ENCODE peak calls at places on chromosomes 1 and 21, in eight cellular contexts. Z, U, F, O, R, T, Q and J are unnamed samples. For H3K4me1 and H3K9me3, the result is how much of the 10 kb centered on the place peaks cover.

GRCh38 chr1:181100015-181100905 is 11.8 kb downstream of the IER5 start:
- DNase-seq in Z (no peak), U (peak), F (no peak), O (no peak), R (no peak), T (peak), Q (no peak), J (peak)

GRCh38 chr1:18761948-18762905 is 97.2 kb downstream of the TAS1R2 start:
- DNase-seq in Z (no peak), U (no peak), F (no peak), O (no peak), R (no peak), T (no peak), Q (no peak), J (no peak)

GRCh38 chr1:201626629-201627275 is 87.8 kb downstream of the NAV1 start:
- DNase-seq in Z (no peak), U (no peak), F (no peak), O (no peak), R (no peak), T (no peak), Q (no peak), J (no peak)

GRCh38 chr1:84156210-84156621 is 12.1 kb downstream of the PRKACB start:
- DNase-seq in Z (no peak), U (peak), F (no peak), O (peak), R (no peak), T (peak), Q (no peak), J (no peak)

GRCh38 chr1:204128964-204129896 is 22.6 kb downstream of the ETNK2 start:
- DNase-seq in Z (peak), U (peak), F (no peak), O (peak), R (peak), T (peak), Q (peak), J (peak)

GRCh38 chr1:109312978-109313775 is 6.4 kb upstream of the MYBPHL start:
- DNase-seq in Z (no peak), U (no peak), F (no peak), O (no peak), R (no peak), T (no peak), Q (peak), J (peak)

GRCh38 chr1:236534164-236534651 is 10.4 kb downstream of the LGALS8 start:
- DNase-seq in Z (no peak), U (peak), F (no peak), O (peak), R (no peak), T (peak), Q (no peak), J (no peak)

GRCh38 chr21:41958886-41959563 is 5.2 kb upstream of the C2CD2 start:
- DNase-seq in Z (peak), U (no peak), F (peak), O (no peak), R (peak), T (no peak), Q (no peak), J (peak)

DNA sequence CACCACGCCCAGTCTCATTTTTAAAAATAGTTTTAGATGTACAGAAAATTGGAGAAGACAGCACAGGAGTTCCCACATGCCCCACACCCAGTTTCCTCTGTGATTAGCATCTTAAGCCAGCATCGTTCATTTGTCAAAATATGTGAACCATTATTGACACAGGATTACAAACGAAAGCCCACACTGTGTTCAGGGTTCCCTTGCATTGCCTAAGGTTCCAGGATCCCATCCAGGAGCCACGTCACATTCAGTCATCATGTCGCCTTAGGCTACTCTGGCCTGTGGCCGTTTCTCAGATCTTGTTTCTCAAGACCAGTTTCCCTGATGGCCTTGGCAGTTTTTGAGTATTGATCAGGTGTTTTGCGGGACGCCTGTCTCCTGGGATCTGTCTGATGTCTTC is 34.7 kb upstream of the TNFRSF1B start:
- DNase-seq in Z (peak), U (peak), F (no peak), O (peak), R (no peak), T (no peak), Q (no peak), J (no peak)
- H3K4me1 ChIP-seq in Z (under half), U (under half), F (under half), O (under half), R (under half), T (half or more), Q (under half), J (under half)

DNA sequence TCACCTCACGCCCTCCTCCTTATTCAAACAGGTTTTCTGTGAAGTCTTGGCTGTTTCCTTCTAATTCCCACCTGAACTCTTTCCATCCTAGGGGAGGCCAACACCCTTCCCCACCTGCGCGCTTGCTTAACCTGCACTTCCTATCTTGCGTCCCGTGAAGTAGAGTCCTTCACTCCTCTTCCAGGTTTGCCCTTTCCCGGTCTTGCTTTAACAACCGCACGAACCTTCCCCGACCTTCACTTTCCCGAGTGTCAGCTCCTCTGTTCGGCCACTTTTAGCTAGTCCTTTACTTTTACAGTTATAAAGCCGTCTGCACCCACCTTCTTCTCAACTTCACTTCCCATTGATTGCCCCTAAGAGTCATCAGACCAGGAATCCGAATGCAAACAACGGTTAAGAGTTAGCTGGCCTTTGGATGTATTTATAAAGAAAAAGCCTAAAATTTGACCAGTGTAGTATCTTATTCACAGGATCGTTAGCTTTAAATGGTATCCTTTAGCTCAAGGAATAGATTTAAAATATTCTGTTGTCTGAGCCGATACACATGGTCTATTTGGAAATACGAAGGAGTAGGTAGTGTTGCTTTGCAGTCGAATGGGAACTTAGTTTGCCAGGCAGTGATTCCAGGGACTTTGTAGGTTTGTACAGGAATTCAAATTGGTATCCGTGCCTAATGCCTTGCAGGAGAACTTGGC is 1.4 kb downstream of the PPP2R5A start:
- DNase-seq in Z (no peak), U (peak), F (no peak), O (peak), R (no peak), T (no peak), Q (no peak), J (no peak)
- H3K9me3 ChIP-seq in Z (under half), U (under half), F (under half), O (under half), R (under half), T (under half), Q (under half), J (under half)

DNA sequence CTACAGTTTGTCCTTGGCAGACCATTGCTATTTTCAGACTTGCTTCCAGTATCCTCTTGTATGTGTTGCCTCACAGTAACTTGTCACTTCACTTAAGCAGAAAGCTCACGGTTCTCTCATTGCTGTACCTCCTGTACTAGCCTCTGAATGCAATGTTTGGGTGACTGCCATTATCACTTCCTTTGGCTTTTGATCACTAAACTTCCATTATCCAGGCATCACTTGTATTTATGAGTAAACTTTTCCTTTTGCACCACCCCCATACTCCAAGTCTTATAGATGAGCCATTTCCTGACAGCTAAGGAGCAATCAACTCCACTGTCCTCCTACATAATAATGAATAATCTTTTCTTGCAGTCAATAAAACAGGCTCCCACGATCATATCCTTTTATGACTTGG is 255.3 kb downstream of the PDE4B start:
- DNase-seq in Z (no peak), U (no peak), F (no peak), O (peak), R (no peak), T (no peak), Q (no peak), J (no peak)
- H3K4me3 ChIP-seq in Z (no peak), U (no peak), F (no peak), O (no peak), R (no peak), T (no peak), Q (no peak), J (no peak)

DNA sequence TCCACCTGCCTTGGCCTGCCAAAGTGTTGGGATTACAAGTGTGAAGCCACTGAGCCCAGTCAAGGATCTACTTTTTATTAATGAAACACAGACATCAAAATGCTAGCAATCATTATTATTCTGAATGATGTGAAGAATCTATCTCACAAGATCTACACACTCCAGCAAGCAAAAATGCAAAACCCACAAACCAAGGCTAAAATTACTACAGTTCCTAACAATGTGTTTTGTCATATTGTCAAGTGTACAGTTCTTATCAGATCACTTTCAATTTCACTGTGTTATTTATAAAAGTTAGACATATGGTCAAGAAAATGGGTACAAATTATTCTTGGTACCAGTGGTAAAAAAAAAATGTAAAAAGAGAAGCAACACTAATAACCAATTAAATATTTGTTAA is 61.3 kb upstream of the SDC3 start:
- DNase-seq in Z (no peak), U (no peak), F (no peak), O (no peak), R (no peak), T (no peak), Q (no peak), J (no peak)
- H3K4me1 ChIP-seq in Z (under half), U (under half), F (under half), O (under half), R (under half), T (under half), Q (under half), J (under half)

GRCh38 chr1:152645146-152645545 is 18.0 kb upstream of the LCE2D start:
- DNase-seq in Z (no peak), U (no peak), F (no peak), O (no peak), R (no peak), T (no peak), Q (no peak), J (no peak)
- H3K9me3 ChIP-seq in Z (under half), U (under half), F (under half), O (under half), R (under half), T (under half), Q (under half), J (half or more)

GRCh38 chr1:32606972-32607371 is 43.4 kb downstream of the ZBTB8OS start:
- DNase-seq in Z (no peak), U (no peak), F (no peak), O (no peak), R (no peak), T (no peak), Q (no peak), J (no peak)

GRCh38 chr1:32606565-32606964 is 43.8 kb downstream of the ZBTB8OS start:
- DNase-seq in Z (no peak), U (no peak), F (no peak), O (no peak), R (no peak), T (no peak), Q (no peak), J (no peak)

GRCh38 chr1:32611859-32612188 is 38.5 kb downstream of the ZBTB8OS start:
- DNase-seq in Z (no peak), U (no peak), F (no peak), O (no peak), R (no peak), T (no peak), Q (no peak), J (no peak)

GRCh38 chr1:32612189-32612881 is 38.0 kb downstream of the ZBTB8OS start:
- DNase-seq in Z (peak), U (peak), F (peak), O (peak), R (peak), T (no peak), Q (peak), J (peak)

GRCh38 chr1:32609180-32609579 is 41.2 kb downstream of the ZBTB8OS start:
- DNase-seq in Z (no peak), U (no peak), F (no peak), O (no peak), R (no peak), T (no peak), Q (no peak), J (no peak)
- H3K4me3 ChIP-seq in Z (no peak), U (no peak), F (no peak), O (no peak), R (no peak), T (no peak), Q (no peak), J (no peak)

DNA sequence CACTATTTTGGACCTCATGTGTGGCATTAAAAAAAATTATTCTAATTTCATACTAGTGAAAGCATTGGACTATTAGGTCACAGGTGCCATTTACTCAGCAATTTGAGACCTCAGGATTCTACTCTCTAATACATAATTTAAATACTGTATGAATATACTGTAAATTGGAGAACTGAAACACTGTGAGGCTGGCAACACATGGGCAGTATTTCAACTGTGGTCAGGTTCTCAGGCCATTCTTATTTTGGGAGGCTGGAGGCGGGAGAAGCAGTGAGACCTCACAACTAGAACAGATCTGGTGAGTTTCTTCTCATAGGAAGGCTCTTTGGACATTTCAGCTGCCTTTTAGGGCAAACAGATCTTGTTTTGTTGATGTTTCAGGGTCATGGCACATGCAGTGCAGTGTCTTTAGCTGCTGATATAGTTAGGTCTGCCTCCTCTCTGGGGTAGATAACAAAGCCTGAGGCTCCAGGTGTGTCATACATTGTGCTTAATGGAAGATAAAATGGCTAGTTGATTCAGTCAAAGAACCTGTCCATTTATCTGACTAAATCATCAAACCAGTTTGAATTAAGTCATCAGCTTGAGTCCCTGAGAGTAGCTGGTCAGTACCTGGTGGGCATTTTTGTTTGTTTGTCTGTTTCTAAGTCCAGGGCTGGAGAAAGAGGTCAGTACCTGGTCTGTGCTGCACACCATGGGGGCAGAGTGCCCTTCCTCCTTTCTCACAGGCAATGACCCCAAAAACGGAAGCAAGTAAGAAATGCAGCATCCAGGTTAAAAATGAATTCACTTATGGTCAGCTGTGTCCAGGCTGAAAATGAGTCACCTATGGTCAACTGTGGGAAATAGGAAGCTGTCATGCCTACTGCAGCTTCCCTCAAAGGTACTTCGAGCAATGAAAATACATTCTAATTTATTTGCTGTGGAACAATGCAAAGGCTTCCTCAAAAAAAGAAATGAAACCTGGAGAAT is 216.2 kb downstream of the SDCCAG8 start:
- DNase-seq in Z (no peak), U (no peak), F (no peak), O (peak), R (no peak), T (no peak), Q (no peak), J (peak)
- H3K4me1 ChIP-seq in Z (under half), U (under half), F (under half), O (under half), R (under half), T (under half), Q (under half), J (under half)

DNA sequence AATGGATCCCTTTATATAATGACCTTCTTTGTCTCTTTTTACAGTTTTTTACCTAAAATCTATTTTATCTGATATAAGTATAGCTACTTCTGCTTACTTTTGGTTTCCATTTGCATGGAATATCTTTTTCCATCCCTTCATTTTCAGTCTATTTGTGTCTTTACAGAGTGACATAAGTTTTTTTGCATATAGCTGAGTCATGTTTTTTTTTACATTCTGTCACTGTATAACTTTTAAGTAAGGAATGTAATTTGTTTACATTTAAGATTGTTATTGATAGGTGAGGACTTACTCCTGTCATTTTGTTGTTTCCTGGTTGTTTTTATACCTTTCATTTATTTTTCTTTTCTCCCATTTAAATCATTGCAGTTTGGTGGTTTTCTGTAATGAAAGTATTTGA is 402.7 kb upstream of the ADGRL2 start:
- DNase-seq in Z (no peak), U (peak), F (no peak), O (no peak), R (no peak), T (no peak), Q (no peak), J (no peak)
- H3K9me3 ChIP-seq in Z (under half), U (under half), F (under half), O (under half), R (under half), T (under half), Q (under half), J (under half)